ENCODE peak calls at places on chromosomes 16 and 17, in eight cellular contexts. E, H, L, R, W, O, F and N are unnamed samples.

GRCh38 chr16:3431779-3432219 is 11.5 kb downstream of the ZNF597 start:
- DNase-seq in O (no peak), L (peak), H (no peak), W (peak), E (no peak), F (no peak), R (peak), N (no peak)

GRCh38 chr17:76092526-76093413 is 10.8 kb downstream of the EXOC7 start:
- DNase-seq in R (no peak), O (no peak), W (no peak), L (no peak), F (no peak), H (no peak), E (no peak), N (no peak)

GRCh38 chr17:35493040-35493439 is 44.4 kb downstream of the SLFN12L start:
- DNase-seq in F (no peak), L (no peak), E (no peak), R (no peak), O (no peak), H (no peak), W (no peak), N (no peak)

GRCh38 chr17:58487589-58488427 is at the start of gene HSF5:
- DNase-seq in R (peak), O (peak), F (no peak), W (peak), H (no peak), L (peak), E (no peak), N (peak)

GRCh38 chr17:61398721-61399130 is 917 bp upstream of the TBX2 start:
- DNase-seq in H (no peak), R (no peak), F (no peak), L (no peak), E (no peak), W (no peak), O (no peak), N (no peak)

GRCh38 chr17:17684901-17685774 is 3.9 kb downstream of the RAI1 start:
- DNase-seq in H (no peak), F (no peak), L (peak), O (no peak), W (no peak), R (no peak), E (no peak), N (no peak)

GRCh38 chr16:47320546-47321315 is 140.1 kb downstream of the ITFG1 start:
- DNase-seq in O (no peak), L (no peak), R (no peak), E (peak), H (no peak), W (no peak), F (no peak), N (no peak)

GRCh38 chr17:48770954-48771353 is 42.4 kb upstream of the HOXB13 start:
- DNase-seq in L (no peak), F (no peak), W (no peak), R (no peak), H (no peak), O (no peak), E (no peak), N (no peak)

GRCh38 chr17:59853168-59853918 is 39.4 kb downstream of the TUBD1 start:
- DNase-seq in W (peak), O (peak), H (no peak), R (no peak), L (peak), E (peak), F (no peak), N (no peak)